ENCODE peak calls at places on chromosomes 4 and X, in six cellular contexts. One of them, this sample, is unnamed.

GRCh38 chr4:104420766-104421165 is 73.9 kb downstream of the CXXC4 start:
- DNase-seq in GM23338: peak
- DNase-seq in AG09319: no peak
- DNase-seq in cardiac septum: no peak
- DNase-seq in stimulated activated CD4-positive, alpha-beta T cell treated with anti-CD3 and anti-CD28 coated beads, Interleukin-4, amount 100 ng/mL, for 24 hours: no peak
- DNase-seq in activated T-helper 9 cell treated with anti-CD3 and anti-CD28 coated beads, Interleukin-2, amount 50 U/mL, for 16 hours: no peak
- DNase-seq in this sample: no peak

GRCh38 chrX:147978931-147979330 is 2.2 kb upstream of the FMR1NB start:
- DNase-seq in GM23338: no peak
- DNase-seq in AG09319: no peak
- DNase-seq in cardiac septum: no peak
- DNase-seq in stimulated activated CD4-positive, alpha-beta T cell treated with anti-CD3 and anti-CD28 coated beads, Interleukin-4, amount 100 ng/mL, for 24 hours: no peak
- DNase-seq in activated T-helper 9 cell treated with anti-CD3 and anti-CD28 coated beads, Interleukin-2, amount 50 U/mL, for 16 hours: no peak
- DNase-seq in this sample: no peak

GRCh38 chr4:88756149-88756548 is 58.5 kb upstream of the NAP1L5 start:
- DNase-seq in GM23338: no peak
- DNase-seq in AG09319: no peak
- DNase-seq in cardiac septum: no peak
- DNase-seq in stimulated activated CD4-positive, alpha-beta T cell treated with anti-CD3 and anti-CD28 coated beads, Interleukin-4, amount 100 ng/mL, for 24 hours: no peak
- DNase-seq in activated T-helper 9 cell treated with anti-CD3 and anti-CD28 coated beads, Interleukin-2, amount 50 U/mL, for 16 hours: no peak
- DNase-seq in this sample: no peak

GRCh38 chrX:45422216-45422925 is 221.7 kb upstream of the DIPK2B start:
- DNase-seq in GM23338: no peak
- DNase-seq in AG09319: no peak
- DNase-seq in cardiac septum: no peak
- DNase-seq in stimulated activated CD4-positive, alpha-beta T cell treated with anti-CD3 and anti-CD28 coated beads, Interleukin-4, amount 100 ng/mL, for 24 hours: no peak
- DNase-seq in activated T-helper 9 cell treated with anti-CD3 and anti-CD28 coated beads, Interleukin-2, amount 50 U/mL, for 16 hours: no peak
- DNase-seq in this sample: no peak

GRCh38 chr4:128819082-128819742 is 9.7 kb downstream of the JADE1 start:
- DNase-seq in GM23338: no peak
- DNase-seq in AG09319: no peak
- DNase-seq in cardiac septum: no peak
- DNase-seq in stimulated activated CD4-positive, alpha-beta T cell treated with anti-CD3 and anti-CD28 coated beads, Interleukin-4, amount 100 ng/mL, for 24 hours: no peak
- DNase-seq in activated T-helper 9 cell treated with anti-CD3 and anti-CD28 coated beads, Interleukin-2, amount 50 U/mL, for 16 hours: no peak
- DNase-seq in this sample: no peak

GRCh38 chr4:151250706-151251105 is 26.3 kb upstream of the PRSS48 start:
- DNase-seq in GM23338: peak
- DNase-seq in AG09319: no peak
- DNase-seq in cardiac septum: no peak
- DNase-seq in stimulated activated CD4-positive, alpha-beta T cell treated with anti-CD3 and anti-CD28 coated beads, Interleukin-4, amount 100 ng/mL, for 24 hours: no peak
- DNase-seq in activated T-helper 9 cell treated with anti-CD3 and anti-CD28 coated beads, Interleukin-2, amount 50 U/mL, for 16 hours: no peak
- DNase-seq in this sample: no peak

GRCh38 chr4:48047421-48047844 is 30.9 kb downstream of the NIPAL1 start:
- DNase-seq in GM23338: no peak
- DNase-seq in AG09319: no peak
- DNase-seq in cardiac septum: no peak
- DNase-seq in stimulated activated CD4-positive, alpha-beta T cell treated with anti-CD3 and anti-CD28 coated beads, Interleukin-4, amount 100 ng/mL, for 24 hours: peak
- DNase-seq in activated T-helper 9 cell treated with anti-CD3 and anti-CD28 coated beads, Interleukin-2, amount 50 U/mL, for 16 hours: peak
- DNase-seq in this sample: no peak

GRCh38 chr4:107721436-107722090 is 1.5 kb upstream of the PAPSS1 start:
- DNase-seq in GM23338: peak
- DNase-seq in AG09319: no peak
- DNase-seq in cardiac septum: no peak
- DNase-seq in stimulated activated CD4-positive, alpha-beta T cell treated with anti-CD3 and anti-CD28 coated beads, Interleukin-4, amount 100 ng/mL, for 24 hours: peak
- DNase-seq in activated T-helper 9 cell treated with anti-CD3 and anti-CD28 coated beads, Interleukin-2, amount 50 U/mL, for 16 hours: peak
- DNase-seq in this sample: no peak

GRCh38 chrX:14528629-14529287 is 578 bp upstream of the GLRA2 start:
- DNase-seq in GM23338: peak
- DNase-seq in AG09319: no peak
- DNase-seq in cardiac septum: no peak
- DNase-seq in stimulated activated CD4-positive, alpha-beta T cell treated with anti-CD3 and anti-CD28 coated beads, Interleukin-4, amount 100 ng/mL, for 24 hours: peak
- DNase-seq in activated T-helper 9 cell treated with anti-CD3 and anti-CD28 coated beads, Interleukin-2, amount 50 U/mL, for 16 hours: peak
- DNase-seq in this sample: peak

GRCh38 chr4:140504261-140504660 is 6.2 kb upstream of the MGAT4D start:
- DNase-seq in GM23338: no peak
- DNase-seq in AG09319: no peak
- DNase-seq in cardiac septum: no peak
- DNase-seq in stimulated activated CD4-positive, alpha-beta T cell treated with anti-CD3 and anti-CD28 coated beads, Interleukin-4, amount 100 ng/mL, for 24 hours: no peak
- DNase-seq in activated T-helper 9 cell treated with anti-CD3 and anti-CD28 coated beads, Interleukin-2, amount 50 U/mL, for 16 hours: no peak
- DNase-seq in this sample: no peak

GRCh38 chr4:185728886-185729285 is 83.1 kb downstream of the SORBS2 start:
- DNase-seq in GM23338: no peak
- DNase-seq in AG09319: no peak
- DNase-seq in cardiac septum: no peak
- DNase-seq in stimulated activated CD4-positive, alpha-beta T cell treated with anti-CD3 and anti-CD28 coated beads, Interleukin-4, amount 100 ng/mL, for 24 hours: no peak
- DNase-seq in activated T-helper 9 cell treated with anti-CD3 and anti-CD28 coated beads, Interleukin-2, amount 50 U/mL, for 16 hours: no peak
- DNase-seq in this sample: no peak

GRCh38 chr4:158169931-158170690 is 2.7 kb downstream of the GASK1B start:
- DNase-seq in GM23338: no peak
- DNase-seq in AG09319: no peak
- DNase-seq in cardiac septum: no peak
- DNase-seq in stimulated activated CD4-positive, alpha-beta T cell treated with anti-CD3 and anti-CD28 coated beads, Interleukin-4, amount 100 ng/mL, for 24 hours: no peak
- DNase-seq in activated T-helper 9 cell treated with anti-CD3 and anti-CD28 coated beads, Interleukin-2, amount 50 U/mL, for 16 hours: no peak
- DNase-seq in this sample: no peak

GRCh38 chr4:70601422-70602039 is 9.5 kb downstream of the AMBN start:
- DNase-seq in GM23338: peak
- DNase-seq in AG09319: peak
- DNase-seq in cardiac septum: no peak
- DNase-seq in stimulated activated CD4-positive, alpha-beta T cell treated with anti-CD3 and anti-CD28 coated beads, Interleukin-4, amount 100 ng/mL, for 24 hours: peak
- DNase-seq in activated T-helper 9 cell treated with anti-CD3 and anti-CD28 coated beads, Interleukin-2, amount 50 U/mL, for 16 hours: peak
- DNase-seq in this sample: peak

GRCh38 chrX:140724337-140725105 is 15.0 kb downstream of the LINC00632 start:
- DNase-seq in GM23338: no peak
- DNase-seq in AG09319: no peak
- DNase-seq in cardiac septum: no peak
- DNase-seq in stimulated activated CD4-positive, alpha-beta T cell treated with anti-CD3 and anti-CD28 coated beads, Interleukin-4, amount 100 ng/mL, for 24 hours: no peak
- DNase-seq in activated T-helper 9 cell treated with anti-CD3 and anti-CD28 coated beads, Interleukin-2, amount 50 U/mL, for 16 hours: no peak
- DNase-seq in this sample: no peak

GRCh38 chr4:40992472-40993298 is 221.7 kb downstream of the APBB2 start:
- DNase-seq in GM23338: no peak
- DNase-seq in AG09319: no peak
- DNase-seq in cardiac septum: no peak
- DNase-seq in stimulated activated CD4-positive, alpha-beta T cell treated with anti-CD3 and anti-CD28 coated beads, Interleukin-4, amount 100 ng/mL, for 24 hours: no peak
- DNase-seq in activated T-helper 9 cell treated with anti-CD3 and anti-CD28 coated beads, Interleukin-2, amount 50 U/mL, for 16 hours: no peak
- DNase-seq in this sample: no peak

GRCh38 chr4:171880136-171880535 is 66.9 kb downstream of the GALNTL6 start:
- DNase-seq in GM23338: no peak
- DNase-seq in AG09319: no peak
- DNase-seq in cardiac septum: no peak
- DNase-seq in stimulated activated CD4-positive, alpha-beta T cell treated with anti-CD3 and anti-CD28 coated beads, Interleukin-4, amount 100 ng/mL, for 24 hours: no peak
- DNase-seq in activated T-helper 9 cell treated with anti-CD3 and anti-CD28 coated beads, Interleukin-2, amount 50 U/mL, for 16 hours: no peak
- DNase-seq in this sample: no peak

GRCh38 chr4:52883707-52884669 is 21.9 kb downstream of the RASL11B start:
- DNase-seq in GM23338: no peak
- DNase-seq in AG09319: no peak
- DNase-seq in cardiac septum: no peak
- DNase-seq in stimulated activated CD4-positive, alpha-beta T cell treated with anti-CD3 and anti-CD28 coated beads, Interleukin-4, amount 100 ng/mL, for 24 hours: no peak
- DNase-seq in activated T-helper 9 cell treated with anti-CD3 and anti-CD28 coated beads, Interleukin-2, amount 50 U/mL, for 16 hours: no peak
- DNase-seq in this sample: no peak

GRCh38 chrX:37746951-37747350 is 32.9 kb upstream of the CYBB start:
- DNase-seq in GM23338: no peak
- DNase-seq in AG09319: no peak
- DNase-seq in cardiac septum: no peak
- DNase-seq in stimulated activated CD4-positive, alpha-beta T cell treated with anti-CD3 and anti-CD28 coated beads, Interleukin-4, amount 100 ng/mL, for 24 hours: no peak
- DNase-seq in activated T-helper 9 cell treated with anti-CD3 and anti-CD28 coated beads, Interleukin-2, amount 50 U/mL, for 16 hours: no peak
- DNase-seq in this sample: no peak

GRCh38 chrX:2474963-2475726 is 25.6 kb downstream of the DHRSX start:
- DNase-seq in GM23338: peak
- DNase-seq in AG09319: no peak
- DNase-seq in cardiac septum: peak
- DNase-seq in stimulated activated CD4-positive, alpha-beta T cell treated with anti-CD3 and anti-CD28 coated beads, Interleukin-4, amount 100 ng/mL, for 24 hours: no peak
- DNase-seq in activated T-helper 9 cell treated with anti-CD3 and anti-CD28 coated beads, Interleukin-2, amount 50 U/mL, for 16 hours: no peak
- DNase-seq in this sample: no peak

GRCh38 chr4:148145475-148145874 is 296.7 kb downstream of the NR3C2 start:
- DNase-seq in GM23338: no peak
- DNase-seq in AG09319: no peak
- DNase-seq in cardiac septum: no peak
- DNase-seq in stimulated activated CD4-positive, alpha-beta T cell treated with anti-CD3 and anti-CD28 coated beads, Interleukin-4, amount 100 ng/mL, for 24 hours: no peak
- DNase-seq in activated T-helper 9 cell treated with anti-CD3 and anti-CD28 coated beads, Interleukin-2, amount 50 U/mL, for 16 hours: no peak
- DNase-seq in this sample: no peak

GRCh38 chrX:10117864-10118377 is 38.9 kb upstream of the CLCN4 start:
- DNase-seq in GM23338: no peak
- DNase-seq in AG09319: no peak
- DNase-seq in cardiac septum: no peak
- DNase-seq in stimulated activated CD4-positive, alpha-beta T cell treated with anti-CD3 and anti-CD28 coated beads, Interleukin-4, amount 100 ng/mL, for 24 hours: no peak
- DNase-seq in activated T-helper 9 cell treated with anti-CD3 and anti-CD28 coated beads, Interleukin-2, amount 50 U/mL, for 16 hours: no peak
- DNase-seq in this sample: no peak

GRCh38 chr4:128521156-128521555 is 233.5 kb upstream of the PGRMC2 start:
- DNase-seq in GM23338: no peak
- DNase-seq in AG09319: no peak
- DNase-seq in cardiac septum: no peak
- DNase-seq in stimulated activated CD4-positive, alpha-beta T cell treated with anti-CD3 and anti-CD28 coated beads, Interleukin-4, amount 100 ng/mL, for 24 hours: no peak
- DNase-seq in activated T-helper 9 cell treated with anti-CD3 and anti-CD28 coated beads, Interleukin-2, amount 50 U/mL, for 16 hours: no peak
- DNase-seq in this sample: no peak

GRCh38 chr4:169397762-169398161 is 127.0 kb upstream of the SH3RF1 start:
- DNase-seq in GM23338: no peak
- DNase-seq in AG09319: no peak
- DNase-seq in cardiac septum: no peak
- DNase-seq in stimulated activated CD4-positive, alpha-beta T cell treated with anti-CD3 and anti-CD28 coated beads, Interleukin-4, amount 100 ng/mL, for 24 hours: no peak
- DNase-seq in activated T-helper 9 cell treated with anti-CD3 and anti-CD28 coated beads, Interleukin-2, amount 50 U/mL, for 16 hours: no peak
- DNase-seq in this sample: no peak

GRCh38 chr4:147916351-147916750 is 184.5 kb downstream of the ARHGAP10 start:
- DNase-seq in GM23338: no peak
- DNase-seq in AG09319: peak
- DNase-seq in cardiac septum: no peak
- DNase-seq in stimulated activated CD4-positive, alpha-beta T cell treated with anti-CD3 and anti-CD28 coated beads, Interleukin-4, amount 100 ng/mL, for 24 hours: no peak
- DNase-seq in activated T-helper 9 cell treated with anti-CD3 and anti-CD28 coated beads, Interleukin-2, amount 50 U/mL, for 16 hours: no peak
- DNase-seq in this sample: no peak